ENCODE peak calls at places on chromosome 10, in seven cellular contexts. R is BJ; M is hepatocyte; U is foreskin fibroblast; J is CD4-positive, alpha-beta T cell; O is Kasumi-1; L is C1 segment of cervical spinal cord. H is an unnamed sample.
A peak's percentile ranks its signal among the peaks of the same experiment; 100 is the strongest.

GRCh38 chr10:60389413-60390009 is at the start of gene ANK3:
- DNase-seq in R (no peak), M (no peak), U (no peak), J (no peak), O (no peak), L (peak; percentile 89), H (no peak)

GRCh38 chr10:19908991-19909699 is 92.9 kb downstream of the PLXDC2 start:
- DNase-seq in R (no peak), M (no peak), U (no peak), J (no peak), O (no peak), L (no peak), H (no peak)

GRCh38 chr10:61936770-61937169 is 35.3 kb downstream of the ARID5B start:
- DNase-seq in R (no peak), M (no peak), U (no peak), J (no peak), O (no peak), L (no peak), H (no peak)

GRCh38 chr10:77604941-77605351 is 32.7 kb downstream of the KCNMA1 start:
- DNase-seq in R (no peak), M (no peak), U (no peak), J (no peak), O (no peak), L (no peak), H (no peak)

GRCh38 chr10:98411166-98411565 is 3.8 kb downstream of the PYROXD2 start:
- DNase-seq in R (no peak), M (no peak), U (no peak), J (no peak), O (no peak), L (no peak), H (no peak)

GRCh38 chr10:68348265-68348741 is 15.6 kb upstream of the PBLD start:
- DNase-seq in R (no peak), M (peak; percentile 55), U (peak; percentile 78), J (peak; percentile 46), O (peak; percentile 83), L (no peak), H (no peak)

GRCh38 chr10:128776617-128777016 is 650.4 kb upstream of the MKI67 start:
- DNase-seq in R (no peak), M (no peak), U (no peak), J (no peak), O (no peak), L (no peak), H (no peak)

GRCh38 chr10:114403545-114404161 is 649 bp downstream of the AFAP1L2 start:
- DNase-seq in R (no peak), M (no peak), U (no peak), J (no peak), O (no peak), L (no peak), H (no peak)

GRCh38 chr10:126798649-126799048 is 106.6 kb upstream of the DOCK1 start:
- DNase-seq in R (no peak), M (no peak), U (no peak), J (no peak), O (no peak), L (no peak), H (no peak)

GRCh38 chr10:14659626-14660196 is 115.0 kb downstream of the FAM107B start:
- DNase-seq in R (no peak), M (no peak), U (no peak), J (peak; percentile 11), O (peak; percentile 95), L (no peak), H (no peak)

GRCh38 chr10:101235766-101236165 is 6.5 kb upstream of the LBX1 start:
- DNase-seq in R (no peak), M (no peak), U (no peak), J (no peak), O (no peak), L (no peak), H (no peak)

GRCh38 chr10:13206546-13207443 is 27.4 kb downstream of the UCMA start:
- DNase-seq in R (no peak), M (peak; percentile 61), U (peak; percentile 72), J (no peak), O (peak; percentile 30), L (no peak), H (no peak)

GRCh38 chr10:84179059-84179710 is 5.6 kb downstream of the GPR15LG start:
- DNase-seq in R (peak; percentile 2), M (peak; percentile 46), U (peak; percentile 82), J (peak; percentile 11), O (no peak), L (peak; percentile 85), H (no peak)

GRCh38 chr10:1540144-1540543 is 197.2 kb downstream of the ADARB2 start:
- DNase-seq in R (no peak), M (no peak), U (no peak), J (no peak), O (no peak), L (no peak), H (no peak)

GRCh38 chr10:27783660-27784059 is 38.0 kb upstream of the MKX start:
- DNase-seq in R (peak; percentile 10), M (peak; percentile 36), U (peak; percentile 18), J (peak; percentile 19), O (peak; percentile 52), L (no peak), H (no peak)

GRCh38 chr10:43048301-43049051 is 28.4 kb upstream of the RET start:
- DNase-seq in R (peak; percentile 4), M (no peak), U (peak; percentile 30), J (no peak), O (no peak), L (no peak), H (no peak)

GRCh38 chr10:30877111-30877510 is 154.6 kb downstream of the ZNF438 start:
- DNase-seq in R (no peak), M (no peak), U (peak; percentile 68), J (no peak), O (no peak), L (no peak), H (no peak)

GRCh38 chr10:60569681-60570080 is 180.0 kb upstream of the ANK3 start:
- DNase-seq in R (no peak), M (no peak), U (no peak), J (no peak), O (no peak), L (no peak), H (no peak)

GRCh38 chr10:132362151-132362611 is 30.2 kb downstream of the LRRC27 start:
- DNase-seq in R (no peak), M (no peak), U (no peak), J (no peak), O (no peak), L (no peak), H (no peak)

GRCh38 chr10:15300697-15301096 is 70.4 kb downstream of the FAM171A1 start:
- DNase-seq in R (no peak), M (no peak), U (no peak), J (no peak), O (no peak), L (no peak), H (no peak)

GRCh38 chr10:34626158-34626557 is 188.9 kb downstream of the PARD3 start:
- DNase-seq in R (no peak), M (no peak), U (no peak), J (no peak), O (no peak), L (no peak), H (no peak)

GRCh38 chr10:22761569-22762220 is 47.3 kb upstream of the PIP4K2A start:
- DNase-seq in R (no peak), M (no peak), U (peak; percentile 73), J (no peak), O (no peak), L (peak; percentile 5), H (no peak)

GRCh38 chr10:110843031-110843430 is 28.7 kb upstream of the PDCD4 start:
- DNase-seq in R (no peak), M (no peak), U (no peak), J (peak; percentile 23), O (peak; percentile 72), L (no peak), H (no peak)

GRCh38 chr10:79184141-79184625 is 115.4 kb downstream of the ZMIZ1 start:
- DNase-seq in R (no peak), M (peak; percentile 77), U (peak; percentile 83), J (no peak), O (no peak), L (no peak), H (no peak)

GRCh38 chr10:2985729-2986232 is 81.6 kb upstream of the PFKP start:
- DNase-seq in R (no peak), M (peak; percentile 87), U (peak; percentile 16), J (no peak), O (no peak), L (no peak), H (no peak)

GRCh38 chr10:114995468-114995867 is 57.5 kb downstream of the TRUB1 start:
- DNase-seq in R (no peak), M (no peak), U (peak; percentile 40), J (no peak), O (no peak), L (no peak), H (no peak)

GRCh38 chr10:125002423-125003145 is 60.7 kb downstream of the ZRANB1 start:
- DNase-seq in R (no peak), M (no peak), U (no peak), J (no peak), O (no peak), L (no peak), H (no peak)

GRCh38 chr10:74824184-74825032 is 2.0 kb upstream of the KAT6B start:
- DNase-seq in R (no peak), M (peak; percentile 49), U (peak; percentile 62), J (peak; percentile 26), O (peak; percentile 88), L (peak; percentile 16), H (no peak)

GRCh38 chr10:24680647-24681475 is 42.8 kb downstream of the ARHGAP21 start:
- DNase-seq in R (no peak), M (no peak), U (peak; percentile 16), J (no peak), O (no peak), L (no peak), H (no peak)

GRCh38 chr10:33042565-33042964 is 84.5 kb upstream of the ITGB1 start:
- DNase-seq in R (no peak), M (no peak), U (no peak), J (no peak), O (no peak), L (no peak), H (no peak)

GRCh38 chr10:130557181-130557580 is 421.0 kb downstream of the GLRX3 start:
- DNase-seq in R (no peak), M (no peak), U (no peak), J (no peak), O (no peak), L (no peak), H (no peak)